ENCODE peak calls at places on chromosomes 1 and 21, in seven cellular contexts. One of them, this sample, is unnamed. For H3K27me3, the result is how much of the 10 kb centered on the place peaks cover.

GRCh38 chr21:16579538-16579937 is 849.8 kb downstream of the USP25 start:
- DNase-seq in endothelial cell of umbilical vein: peak
- DNase-seq in HCT116: no peak
- DNase-seq in mesenchymal stem cell: peak
- DNase-seq in IMR-90: peak
- DNase-seq in H9: no peak
- DNase-seq in MM.1S: peak
- DNase-seq in this sample: no peak

GRCh38 chr1:51535006-51535592 is 16.0 kb upstream of the EPS15 start:
- DNase-seq in endothelial cell of umbilical vein: peak
- DNase-seq in HCT116: peak
- DNase-seq in mesenchymal stem cell: peak
- DNase-seq in IMR-90: peak
- DNase-seq in H9: peak
- DNase-seq in MM.1S: peak
- DNase-seq in this sample: peak

GRCh38 chr1:63705058-63705457 is 68.8 kb upstream of the ROR1 start:
- DNase-seq in endothelial cell of umbilical vein: no peak
- DNase-seq in HCT116: no peak
- DNase-seq in mesenchymal stem cell: no peak
- DNase-seq in IMR-90: no peak
- DNase-seq in H9: no peak
- DNase-seq in MM.1S: no peak
- DNase-seq in this sample: peak

GRCh38 chr1:150146853-150147542 is 2.7 kb upstream of the PLEKHO1 start:
- DNase-seq in endothelial cell of umbilical vein: no peak
- DNase-seq in HCT116: no peak
- DNase-seq in mesenchymal stem cell: no peak
- DNase-seq in IMR-90: no peak
- DNase-seq in H9: peak
- DNase-seq in MM.1S: no peak
- DNase-seq in this sample: no peak

GRCh38 chr1:201488817-201489581 is 17.9 kb downstream of the CSRP1 start:
- DNase-seq in endothelial cell of umbilical vein: peak
- DNase-seq in HCT116: peak
- DNase-seq in mesenchymal stem cell: peak
- DNase-seq in IMR-90: peak
- DNase-seq in H9: no peak
- DNase-seq in MM.1S: no peak
- DNase-seq in this sample: no peak

GRCh38 chr1:203338335-203339036 is 12.4 kb downstream of the FMOD start:
- DNase-seq in endothelial cell of umbilical vein: peak
- DNase-seq in HCT116: peak
- DNase-seq in mesenchymal stem cell: peak
- DNase-seq in IMR-90: peak
- DNase-seq in H9: peak
- DNase-seq in MM.1S: peak
- DNase-seq in this sample: peak

GRCh38 chr1:108141604-108142003 is 58.5 kb downstream of the SLC25A24 start:
- DNase-seq in endothelial cell of umbilical vein: no peak
- DNase-seq in HCT116: no peak
- DNase-seq in mesenchymal stem cell: peak
- DNase-seq in IMR-90: peak
- DNase-seq in H9: no peak
- DNase-seq in MM.1S: no peak
- DNase-seq in this sample: no peak

GRCh38 chr1:158969855-158970254 is 38.5 kb downstream of the PYHIN1 start:
- DNase-seq in endothelial cell of umbilical vein: no peak
- DNase-seq in HCT116: no peak
- DNase-seq in mesenchymal stem cell: no peak
- DNase-seq in IMR-90: no peak
- DNase-seq in H9: no peak
- DNase-seq in MM.1S: no peak
- DNase-seq in this sample: no peak

GRCh38 chr1:2447274-2448097 is 28.6 kb upstream of the PLCH2 start:
- DNase-seq in endothelial cell of umbilical vein: no peak
- DNase-seq in HCT116: no peak
- DNase-seq in mesenchymal stem cell: no peak
- DNase-seq in IMR-90: no peak
- DNase-seq in H9: no peak
- DNase-seq in MM.1S: no peak
- DNase-seq in this sample: no peak

GRCh38 chr1:235996048-235996785 is 68.7 kb downstream of the NID1 start:
- DNase-seq in endothelial cell of umbilical vein: no peak
- DNase-seq in HCT116: no peak
- DNase-seq in mesenchymal stem cell: no peak
- DNase-seq in IMR-90: no peak
- DNase-seq in H9: no peak
- DNase-seq in MM.1S: no peak
- DNase-seq in this sample: no peak

GRCh38 chr21:37562920-37563640 is 196.5 kb downstream of the DYRK1A start:
- DNase-seq in endothelial cell of umbilical vein: no peak
- DNase-seq in HCT116: no peak
- DNase-seq in mesenchymal stem cell: no peak
- DNase-seq in IMR-90: no peak
- DNase-seq in H9: no peak
- DNase-seq in MM.1S: peak
- DNase-seq in this sample: peak

GRCh38 chr1:202343652-202344349 is 2.1 kb upstream of the UBE2T start:
- DNase-seq in endothelial cell of umbilical vein: peak
- DNase-seq in HCT116: peak
- DNase-seq in mesenchymal stem cell: peak
- DNase-seq in IMR-90: peak
- DNase-seq in H9: no peak
- DNase-seq in MM.1S: peak
- DNase-seq in this sample: no peak

GRCh38 chr1:32963746-32964460 is 706 bp downstream of the RNF19B start:
- DNase-seq in endothelial cell of umbilical vein: peak
- DNase-seq in HCT116: no peak
- DNase-seq in mesenchymal stem cell: peak
- DNase-seq in IMR-90: peak
- DNase-seq in H9: peak
- DNase-seq in MM.1S: peak
- DNase-seq in this sample: peak

GRCh38 chr21:45593162-45594022 is 50.1 kb upstream of the PCBP3 start:
- DNase-seq in endothelial cell of umbilical vein: no peak
- DNase-seq in HCT116: no peak
- DNase-seq in mesenchymal stem cell: no peak
- DNase-seq in IMR-90: no peak
- DNase-seq in H9: no peak
- DNase-seq in MM.1S: no peak
- DNase-seq in this sample: no peak

GRCh38 chr1:33097762-33098161 is 16.8 kb downstream of the AZIN2 start:
- DNase-seq in endothelial cell of umbilical vein: no peak
- DNase-seq in HCT116: no peak
- DNase-seq in mesenchymal stem cell: no peak
- DNase-seq in IMR-90: no peak
- DNase-seq in H9: no peak
- DNase-seq in MM.1S: no peak
- DNase-seq in this sample: no peak

GRCh38 chr21:34969431-34970036 is 79.6 kb downstream of the RUNX1 start:
- DNase-seq in endothelial cell of umbilical vein: no peak
- DNase-seq in HCT116: no peak
- DNase-seq in mesenchymal stem cell: no peak
- DNase-seq in IMR-90: no peak
- DNase-seq in H9: no peak
- DNase-seq in MM.1S: no peak
- DNase-seq in this sample: no peak

GRCh38 chr21:44696572-44696971 is 400 bp upstream of the KRTAP10-12 start:
- DNase-seq in endothelial cell of umbilical vein: no peak
- DNase-seq in HCT116: no peak
- DNase-seq in mesenchymal stem cell: no peak
- DNase-seq in IMR-90: no peak
- DNase-seq in H9: no peak
- DNase-seq in MM.1S: no peak
- DNase-seq in this sample: no peak

GRCh38 chr1:213523781-213524398 is 463.9 kb upstream of the PROX1 start:
- DNase-seq in endothelial cell of umbilical vein: no peak
- DNase-seq in HCT116: no peak
- DNase-seq in mesenchymal stem cell: no peak
- DNase-seq in IMR-90: no peak
- DNase-seq in H9: no peak
- DNase-seq in MM.1S: no peak
- DNase-seq in this sample: no peak

GRCh38 chr1:23555949-23556640 is 3.2 kb downstream of the ID3 start:
- DNase-seq in endothelial cell of umbilical vein: peak
- DNase-seq in HCT116: peak
- DNase-seq in mesenchymal stem cell: peak
- DNase-seq in IMR-90: peak
- DNase-seq in H9: peak
- DNase-seq in MM.1S: no peak
- DNase-seq in this sample: peak

GRCh38 chr1:66758247-66758755 is 6.0 kb downstream of the DYNLT5 start:
- DNase-seq in endothelial cell of umbilical vein: peak
- DNase-seq in HCT116: no peak
- DNase-seq in mesenchymal stem cell: peak
- DNase-seq in IMR-90: peak
- DNase-seq in H9: no peak
- DNase-seq in MM.1S: peak
- DNase-seq in this sample: no peak

GRCh38 chr1:11918779-11919519 is 7.3 kb downstream of the KIAA2013 start:
- DNase-seq in endothelial cell of umbilical vein: no peak
- DNase-seq in HCT116: no peak
- DNase-seq in mesenchymal stem cell: peak
- DNase-seq in IMR-90: peak
- DNase-seq in H9: no peak
- DNase-seq in MM.1S: no peak
- DNase-seq in this sample: no peak

GRCh38 chr1:57254006-57254405 is 169.9 kb downstream of the DAB1 start:
- DNase-seq in endothelial cell of umbilical vein: no peak
- DNase-seq in HCT116: no peak
- DNase-seq in mesenchymal stem cell: no peak
- DNase-seq in IMR-90: peak
- DNase-seq in H9: no peak
- DNase-seq in MM.1S: no peak
- DNase-seq in this sample: no peak

GRCh38 chr1:151801310-151801820 is 3.9 kb downstream of the LINGO4 start:
- DNase-seq in endothelial cell of umbilical vein: no peak
- DNase-seq in HCT116: no peak
- DNase-seq in mesenchymal stem cell: no peak
- DNase-seq in IMR-90: no peak
- DNase-seq in H9: no peak
- DNase-seq in MM.1S: no peak
- DNase-seq in this sample: no peak

GRCh38 chr1:115299266-115299665 is 38.8 kb downstream of the NGF start:
- DNase-seq in endothelial cell of umbilical vein: no peak
- DNase-seq in HCT116: no peak
- DNase-seq in mesenchymal stem cell: no peak
- DNase-seq in IMR-90: no peak
- DNase-seq in H9: no peak
- DNase-seq in MM.1S: no peak
- DNase-seq in this sample: no peak

GRCh38 chr21:38857152-38857825 is 51.6 kb downstream of the ETS2 start:
- DNase-seq in endothelial cell of umbilical vein: no peak
- DNase-seq in HCT116: no peak
- DNase-seq in mesenchymal stem cell: no peak
- DNase-seq in IMR-90: no peak
- DNase-seq in H9: no peak
- DNase-seq in MM.1S: no peak
- DNase-seq in this sample: no peak

GRCh38 chr1:92711473-92712165 is 73.3 kb downstream of the EVI5 start:
- DNase-seq in endothelial cell of umbilical vein: no peak
- DNase-seq in HCT116: no peak
- DNase-seq in mesenchymal stem cell: peak
- DNase-seq in IMR-90: no peak
- DNase-seq in H9: no peak
- DNase-seq in MM.1S: no peak
- DNase-seq in this sample: no peak

GRCh38 chr21:43721939-43722338 is 3.0 kb downstream of the PDXK start:
- DNase-seq in endothelial cell of umbilical vein: no peak
- DNase-seq in HCT116: no peak
- DNase-seq in mesenchymal stem cell: no peak
- DNase-seq in IMR-90: no peak
- DNase-seq in H9: no peak
- DNase-seq in MM.1S: no peak
- DNase-seq in this sample: no peak

GRCh38 chr1:186985889-186986491 is 157.2 kb downstream of the PLA2G4A start:
- DNase-seq in endothelial cell of umbilical vein: peak
- DNase-seq in HCT116: peak
- DNase-seq in mesenchymal stem cell: peak
- DNase-seq in IMR-90: peak
- DNase-seq in H9: no peak
- DNase-seq in MM.1S: peak
- DNase-seq in this sample: no peak

GRCh38 chr1:179742717-179743678 is at the start of gene FAM163A:
- DNase-seq in endothelial cell of umbilical vein: no peak
- DNase-seq in HCT116: no peak
- DNase-seq in mesenchymal stem cell: no peak
- DNase-seq in IMR-90: no peak
- DNase-seq in H9: peak
- DNase-seq in MM.1S: no peak
- DNase-seq in this sample: no peak

GRCh38 chr1:10631121-10631810 is 156.5 kb downstream of the PEX14 start:
- DNase-seq in endothelial cell of umbilical vein: no peak
- DNase-seq in HCT116: no peak
- DNase-seq in mesenchymal stem cell: no peak
- DNase-seq in IMR-90: no peak
- DNase-seq in H9: no peak
- DNase-seq in MM.1S: no peak
- DNase-seq in this sample: no peak
- H3K27ac ChIP-seq in endothelial cell of umbilical vein: no peak
- H3K27ac ChIP-seq in HCT116: no peak
- H3K27ac ChIP-seq in mesenchymal stem cell: no peak
- H3K27ac ChIP-seq in IMR-90: no peak
- H3K27ac ChIP-seq in H9: no peak
- H3K27ac ChIP-seq in MM.1S: no peak
- H3K27ac ChIP-seq in this sample: no peak

GRCh38 chr1:155001438-155001687 is 1.2 kb upstream of the ZBTB7B start:
- DNase-seq in endothelial cell of umbilical vein: peak
- DNase-seq in HCT116: no peak
- DNase-seq in mesenchymal stem cell: no peak
- DNase-seq in IMR-90: no peak
- DNase-seq in H9: no peak
- DNase-seq in MM.1S: no peak
- DNase-seq in this sample: no peak
- H3K9ac ChIP-seq in endothelial cell of umbilical vein: peak
- H3K9ac ChIP-seq in HCT116: peak
- H3K9ac ChIP-seq in mesenchymal stem cell: peak
- H3K9ac ChIP-seq in IMR-90: peak
- H3K9ac ChIP-seq in H9: no peak
- H3K9ac ChIP-seq in MM.1S: peak
- H3K9ac ChIP-seq in this sample: peak

GRCh38 chr1:87765686-87766085 is 437.0 kb downstream of the LMO4 start:
- DNase-seq in endothelial cell of umbilical vein: peak
- DNase-seq in HCT116: no peak
- DNase-seq in mesenchymal stem cell: peak
- DNase-seq in IMR-90: peak
- DNase-seq in H9: no peak
- DNase-seq in MM.1S: no peak
- DNase-seq in this sample: no peak
- H3K27me3 ChIP-seq in endothelial cell of umbilical vein: under half
- H3K27me3 ChIP-seq in HCT116: under half
- H3K27me3 ChIP-seq in mesenchymal stem cell: under half
- H3K27me3 ChIP-seq in IMR-90: under half
- H3K27me3 ChIP-seq in H9: under half
- H3K27me3 ChIP-seq in MM.1S: under half
- H3K27me3 ChIP-seq in this sample: under half

GRCh38 chr1:16067933-16068332 is 5.5 kb downstream of the FAM131C start:
- DNase-seq in endothelial cell of umbilical vein: no peak
- DNase-seq in HCT116: no peak
- DNase-seq in mesenchymal stem cell: no peak
- DNase-seq in IMR-90: no peak
- DNase-seq in H9: no peak
- DNase-seq in MM.1S: no peak
- DNase-seq in this sample: no peak
- H3K27ac ChIP-seq in endothelial cell of umbilical vein: no peak
- H3K27ac ChIP-seq in HCT116: no peak
- H3K27ac ChIP-seq in mesenchymal stem cell: no peak
- H3K27ac ChIP-seq in IMR-90: no peak
- H3K27ac ChIP-seq in H9: no peak
- H3K27ac ChIP-seq in MM.1S: no peak
- H3K27ac ChIP-seq in this sample: no peak